ENCODE peak calls at places on chromosomes 7 and 10, in four cellular contexts. O is sigmoid colon, I is fibroblast of lung, L is tibial artery. A is an unnamed sample. For H3K4me1, the result is how much of the 10 kb centered on the place peaks cover.

GRCh38 chr10:113007821-113008220 is 57.8 kb downstream of the TCF7L2 start:
- DNase-seq in O (no peak), I (no peak), L (no peak), A (no peak)

GRCh38 chr7:104553074-104553473 is 224.7 kb downstream of the LHFPL3 start:
- DNase-seq in L (no peak), I (no peak), O (no peak), A (no peak)

GRCh38 chr10:35386594-35387174 is 50.4 kb downstream of the CCNY start:
- DNase-seq in L (no peak), O (no peak), I (peak), A (no peak)

GRCh38 chr10:2897619-2898508 is 169.5 kb upstream of the PFKP start:
- DNase-seq in I (no peak), O (no peak), L (no peak), A (no peak)

GRCh38 chr10:88800152-88801125 is 2.1 kb upstream of the LIPM start:
- DNase-seq in O (no peak), L (no peak), I (peak), A (no peak)

GRCh38 chr7:330554-331230 is 40.7 kb downstream of the FOXL3 start:
- DNase-seq in O (peak), I (no peak), L (no peak), A (no peak)

GRCh38 chr7:141339603-141340002 is 211.6 kb upstream of the AGK start:
- DNase-seq in O (no peak), L (no peak), I (no peak), A (no peak)

GRCh38 chr10:129605266-129605985 is 138.4 kb downstream of the MGMT start:
- DNase-seq in I (peak), O (no peak), L (no peak), A (no peak)

GRCh38 chr10:78070726-78071125 is 37.1 kb downstream of the RPS24 start:
- DNase-seq in L (no peak), I (no peak), O (no peak), A (no peak)

GRCh38 chr10:14244147-14244546 is 86.6 kb downstream of the FRMD4A start:
- DNase-seq in O (no peak), I (peak), L (no peak), A (no peak)

GRCh38 chr10:7988985-7989384 is 65.5 kb upstream of the GATA3 start:
- DNase-seq in L (no peak), I (no peak), O (no peak), A (no peak)

GRCh38 chr7:35760082-35760770 is 40.6 kb upstream of the SEPTIN7 start:
- DNase-seq in I (no peak), L (no peak), O (no peak), A (no peak)

GRCh38 chr10:110364531-110364937 is 59.8 kb upstream of the SMNDC1 start:
- DNase-seq in I (no peak), L (peak), O (no peak), A (no peak)

GRCh38 chr10:52004342-52004949 is 305.1 kb upstream of the CSTF2T start:
- DNase-seq in O (no peak), L (no peak), I (peak), A (no peak)

GRCh38 chr10:22590115-22590514 is 124.3 kb downstream of the PIP4K2A start:
- DNase-seq in I (no peak), L (no peak), O (no peak), A (no peak)

GRCh38 chr10:35127289-35127891 is 744 bp downstream of the CREM start:
- DNase-seq in I (peak), O (peak), L (peak), A (no peak)

GRCh38 chr7:10708447-10708846 is 265.2 kb upstream of the PHF14 start:
- DNase-seq in I (peak), O (no peak), L (no peak), A (no peak)

GRCh38 chr10:52615756-52616419 is 156.7 kb downstream of the MBL2 start:
- DNase-seq in L (no peak), O (no peak), I (peak), A (no peak)

GRCh38 chr10:33129181-33129928 is 171.3 kb upstream of the ITGB1 start:
- DNase-seq in I (peak), L (no peak), O (no peak), A (no peak)

GRCh38 chr7:151276651-151277590 is 28.4 kb upstream of the SMARCD3 start:
- DNase-seq in I (peak), L (no peak), O (peak), A (peak)

GRCh38 chr7:151279868-151280267 is 31.4 kb upstream of the SMARCD3 start:
- DNase-seq in O (no peak), I (no peak), L (no peak), A (no peak)

GRCh38 chr7:151275813-151276577 is 27.5 kb upstream of the SMARCD3 start:
- DNase-seq in O (no peak), L (no peak), I (no peak), A (peak)

GRCh38 chr7:151278949-151279348 is 30.5 kb upstream of the SMARCD3 start:
- DNase-seq in L (no peak), I (no peak), O (no peak), A (no peak)

GRCh38 chr7:151277631-151278030 is 29.1 kb upstream of the SMARCD3 start:
- DNase-seq in O (no peak), L (no peak), I (no peak), A (peak)
- H3K4me3 ChIP-seq in O (peak), L (peak), I (no peak), A (no peak)

GRCh38 chr10:28681928-28682750 is 4.8 kb downstream of the BAMBI start:
- DNase-seq in O (no peak), L (no peak), I (no peak), A (peak)

GRCh38 chr10:28678687-28679457 is 1.6 kb downstream of the BAMBI start:
- DNase-seq in L (no peak), I (peak), O (no peak), A (no peak)

GRCh38 chr10:28677889-28678686 is 767 bp downstream of the BAMBI start:
- DNase-seq in I (peak), L (peak), O (no peak), A (no peak)

GRCh38 chr10:28681345-28681763 is 4.0 kb downstream of the BAMBI start:
- DNase-seq in L (peak), I (no peak), O (no peak), A (no peak)

DNA sequence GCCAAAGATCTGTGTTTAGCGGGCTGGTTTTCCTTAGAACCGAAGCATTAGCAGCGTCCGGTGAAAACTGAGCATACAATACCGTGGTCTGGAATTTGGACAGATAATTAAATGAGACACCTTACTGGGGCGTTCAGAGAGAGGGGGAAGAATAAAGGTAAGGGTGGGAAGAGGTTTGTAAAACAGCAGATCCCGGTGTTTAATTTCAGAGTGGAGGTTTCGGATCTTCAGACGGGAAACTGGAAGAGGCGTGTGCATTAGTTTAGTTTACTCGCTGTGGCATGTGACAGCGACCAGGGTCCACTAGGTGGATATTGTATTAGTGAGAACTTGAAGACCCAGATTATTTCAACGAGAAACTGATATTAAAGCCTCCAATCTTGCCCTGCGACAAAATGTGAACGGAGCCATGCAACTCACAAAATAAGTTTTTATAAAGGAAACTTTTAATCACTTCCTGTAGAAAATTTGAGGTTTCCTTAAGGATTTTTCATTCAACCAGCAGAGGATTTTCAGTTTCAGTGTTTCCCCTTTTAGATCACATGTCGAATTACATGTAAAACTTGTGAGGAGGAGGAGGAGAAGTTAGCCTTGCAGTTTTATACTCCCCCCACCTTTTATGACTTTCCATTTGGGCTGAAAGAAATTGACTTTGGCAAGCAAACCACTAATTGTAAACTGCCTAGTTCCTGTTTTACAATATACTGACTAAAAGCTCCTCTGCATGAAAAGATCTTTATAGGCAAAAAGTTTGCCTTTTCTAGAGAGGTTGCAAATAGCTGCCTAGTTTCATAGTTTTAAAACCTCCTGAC is 2.8 kb downstream of the BAMBI start:
- DNase-seq in O (no peak), I (peak), L (no peak), A (no peak)
- TF ChIP-seq CTCF in O (no peak), I (no peak), L (peak), A (peak)

GRCh38 chr7:128105228-128106022 is 74.2 kb upstream of the LRRC4 start:
- DNase-seq in O (peak), I (no peak), L (no peak), A (no peak)
- H3K4me1 ChIP-seq in O (under half), I (under half), L (under half), A (under half)

DNA sequence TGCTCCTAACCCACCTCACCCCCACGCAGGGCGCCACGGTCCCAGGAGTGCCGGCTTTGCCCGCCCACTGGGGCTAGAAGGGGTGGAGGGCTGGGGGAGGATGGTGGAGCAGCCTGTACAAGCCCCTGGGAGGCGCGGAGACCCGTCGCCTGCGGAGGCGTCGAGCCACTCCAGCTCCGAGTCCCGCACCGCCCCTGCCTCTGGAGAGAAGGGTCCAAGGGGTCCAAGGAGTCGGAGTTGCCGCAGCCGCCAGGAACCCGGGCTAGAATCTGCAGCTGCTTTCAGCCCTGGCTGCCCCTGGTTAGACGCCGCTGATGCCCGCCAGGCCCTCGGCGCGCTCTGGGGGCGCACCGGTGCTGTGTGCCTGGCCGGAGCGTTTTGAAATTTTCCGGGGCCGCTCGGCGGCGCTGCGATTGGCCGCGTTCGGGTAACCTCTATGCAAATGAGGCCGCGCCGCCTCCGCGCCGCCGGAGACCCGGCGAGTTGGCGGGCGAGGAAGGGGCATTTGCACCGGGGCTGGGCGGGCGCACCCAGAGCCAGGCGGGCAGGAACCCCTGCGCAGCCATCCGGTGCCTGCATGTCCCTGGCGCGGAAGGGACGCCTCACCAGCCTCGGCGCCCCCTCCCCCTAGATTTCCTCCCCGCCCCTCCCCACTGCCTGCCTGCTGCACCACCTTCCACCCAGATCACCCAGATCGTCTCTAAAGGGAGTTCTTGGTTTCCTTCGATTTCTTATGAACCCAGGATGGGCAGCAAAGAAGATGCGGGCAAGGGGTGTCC is at the start of gene HMX2:
- DNase-seq in L (no peak), O (no peak), I (no peak), A (no peak)
- H3K4me3 ChIP-seq in L (no peak), O (no peak), I (no peak), A (no peak)

A was measured in ascending aorta.